ENCODE peak calls at places on chromosome 16, in eight cellular contexts. R is hepatocyte, H is foreskin keratinocyte, K is upper lobe of left lung, W is GM23338, Z is lower lobe of right lung, E is heart left ventricle, A is right atrium auricular region. M is an unnamed sample.

GRCh38 chr16:53071748-53072301 is 17.0 kb downstream of the CHD9 start:
- DNase-seq in A (no peak), K (no peak), W (no peak), E (peak; percentile 87), H (no peak), Z (peak; percentile 63), R (no peak), M (no peak)

GRCh38 chr16:27639588-27640276 is 89.8 kb downstream of the KATNIP start:
- DNase-seq in R (peak; percentile 66), K (no peak), H (peak; percentile 41), E (no peak), A (no peak), Z (no peak), W (peak; percentile 85), M (peak; percentile 18)

GRCh38 chr16:53932975-53933374 is 229.0 kb downstream of the FTO start:
- DNase-seq in A (no peak), W (no peak), H (no peak), K (no peak), E (no peak), R (no peak), Z (no peak), M (no peak)

GRCh38 chr16:69329369-69330285 is 761 bp downstream of the PDF start:
- DNase-seq in A (no peak), E (peak; percentile 36), K (peak; percentile 58), R (peak; percentile 60), H (peak; percentile 34), Z (no peak), W (peak; percentile 45), M (no peak)

GRCh38 chr16:31440511-31441184 is 1.9 kb downstream of the ZNF843 start:
- DNase-seq in A (no peak), R (no peak), W (no peak), K (no peak), H (no peak), E (no peak), Z (no peak), M (no peak)

GRCh38 chr16:28491080-28491969 is 549 bp downstream of the CLN3 start:
- DNase-seq in R (peak; percentile 52), H (peak; percentile 57), Z (peak; percentile 70), E (no peak), W (peak; percentile 64), A (no peak), K (peak; percentile 84), M (no peak)

GRCh38 chr16:569445-570254 is at the start of gene PIGQ:
- DNase-seq in E (peak; percentile 78), R (peak; percentile 83), W (peak; percentile 89), H (no peak), A (peak; percentile 72), Z (peak; percentile 76), K (peak; percentile 94), M (no peak)

GRCh38 chr16:66717112-66717675 is 20.7 kb upstream of the CMTM4 start:
- DNase-seq in K (no peak), E (no peak), R (peak; percentile 54), H (peak; percentile 44), Z (no peak), A (no peak), W (peak; percentile 80), M (no peak)

GRCh38 chr16:31513126-31513525 is 4.9 kb upstream of the RUSF1 start:
- DNase-seq in H (peak; percentile 87), K (no peak), A (no peak), E (no peak), R (no peak), Z (no peak), W (no peak), M (peak; percentile 46)

GRCh38 chr16:588639-588888 is 1.3 kb upstream of the RAB40C start:
- DNase-seq in E (peak; percentile 59), K (no peak), H (peak; percentile 46), A (peak; percentile 63), Z (peak; percentile 79), W (peak; percentile 78), R (peak; percentile 82), M (no peak)

GRCh38 chr16:22670551-22670970 is 143.4 kb upstream of the HS3ST2 start:
- DNase-seq in W (peak; percentile 95), K (no peak), Z (no peak), E (no peak), H (no peak), R (no peak), A (peak; percentile 57), M (no peak)

GRCh38 chr16:52471650-52472370 is 75.1 kb downstream of the TOX3 start:
- DNase-seq in E (no peak), W (no peak), A (no peak), H (no peak), R (peak; percentile 16), K (no peak), Z (no peak), M (no peak)

GRCh38 chr16:10859650-10860049 is 17.4 kb upstream of the CIITA start:
- DNase-seq in W (no peak), H (peak; percentile 74), Z (no peak), E (no peak), A (no peak), K (no peak), R (no peak), M (peak; percentile 66)

GRCh38 chr16:56662357-56663354 is 4.9 kb downstream of the MT1F start:
- DNase-seq in Z (no peak), A (no peak), K (no peak), E (no peak), H (no peak), R (no peak), W (peak; percentile 65), M (no peak)

GRCh38 chr16:4081035-4081434 is 35.2 kb downstream of the ADCY9 start:
- DNase-seq in R (no peak), Z (no peak), E (no peak), W (no peak), A (peak; percentile 23), H (no peak), K (no peak), M (no peak)

GRCh38 chr16:23236983-23237382 is 54.4 kb downstream of the SCNN1G start:
- DNase-seq in R (no peak), H (no peak), Z (no peak), E (no peak), A (no peak), W (no peak), K (no peak), M (no peak)

GRCh38 chr16:1194665-1195392 is 30.2 kb downstream of the TPSG1 start:
- DNase-seq in H (no peak), Z (no peak), A (no peak), K (no peak), E (no peak), R (no peak), W (peak; percentile 66), M (no peak)

DNA sequence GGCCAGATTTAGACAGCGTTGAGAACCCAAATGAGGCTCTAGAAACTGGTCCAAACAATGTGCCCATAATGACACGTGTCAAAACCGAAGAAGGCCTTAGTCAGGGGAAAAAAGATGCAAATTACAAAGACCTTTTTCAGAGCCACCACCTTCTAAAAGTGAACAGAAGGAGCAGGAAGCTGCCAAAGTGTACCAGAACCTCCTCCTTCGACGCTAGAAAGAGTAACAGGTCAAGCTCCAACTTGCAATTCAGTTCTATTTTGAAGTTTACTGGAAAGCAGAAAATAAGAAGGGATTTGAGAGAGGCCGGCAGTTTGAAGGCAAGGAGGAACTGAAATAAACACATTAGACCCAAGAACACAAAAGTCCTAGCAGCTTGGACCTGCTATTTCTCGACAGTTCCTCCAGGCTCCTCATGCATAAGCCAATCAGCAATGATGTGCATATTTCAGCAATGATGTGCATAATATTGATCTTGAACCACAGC is 61.8 kb downstream of the XYLT1 start:
- DNase-seq in R (no peak), W (no peak), Z (no peak), A (no peak), H (no peak), K (no peak), E (no peak), M (no peak)
- H3K27ac ChIP-seq in R (no peak overlapping the region), W (no peak overlapping the region), Z (no peak overlapping the region), A (no peak overlapping the region), H (no peak overlapping the region), K (no peak overlapping the region), E (no peak overlapping the region), M (no peak overlapping the region)

DNA sequence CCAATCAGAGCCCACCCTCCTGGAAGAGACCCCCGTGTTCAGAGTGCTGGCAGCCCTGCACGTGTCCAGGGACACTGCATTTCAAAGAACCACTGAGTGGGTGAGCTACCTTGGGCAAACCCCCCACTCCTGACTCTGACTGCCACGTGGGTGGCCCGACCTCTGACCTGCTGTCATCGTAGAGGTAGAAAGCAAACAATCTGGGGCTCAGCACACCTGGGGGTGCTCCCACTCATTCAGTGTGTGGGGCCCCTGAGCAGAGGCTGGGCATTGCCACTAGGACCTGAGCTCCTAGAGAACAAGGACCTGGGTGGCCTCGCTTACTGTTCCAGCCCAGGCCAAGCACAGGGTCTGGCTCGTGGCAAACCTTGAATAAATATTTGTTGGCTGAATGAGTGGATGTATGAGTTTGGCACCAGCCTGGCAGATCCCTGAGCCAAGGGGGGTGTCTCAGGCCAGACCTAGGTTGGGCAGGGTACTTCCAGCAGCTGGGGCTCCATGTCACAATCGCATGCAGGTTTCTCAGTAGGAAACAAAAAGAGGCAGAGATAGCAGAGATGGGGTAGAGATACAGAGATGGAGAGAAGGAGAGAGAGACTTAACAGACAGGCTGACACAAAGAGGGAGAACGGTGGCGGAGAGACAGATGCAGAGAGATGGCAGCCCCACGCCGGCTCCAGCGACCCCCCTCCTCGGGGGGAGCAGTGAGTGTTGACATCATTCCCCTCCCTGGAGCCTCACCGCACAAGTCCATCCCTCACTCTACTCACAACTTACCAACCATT is 5.4 kb upstream of the DRC7 start:
- DNase-seq in H (no peak), R (no peak), K (no peak), W (no peak), E (no peak), Z (no peak), A (no peak), M (no peak)
- H3K27ac ChIP-seq in H (no peak overlapping the region), R (no peak overlapping the region), K (peak overlapping the region; percentile 52), W (no peak overlapping the region), E (no peak overlapping the region), Z (no peak overlapping the region), A (no peak overlapping the region), M (no peak overlapping the region)

DNA sequence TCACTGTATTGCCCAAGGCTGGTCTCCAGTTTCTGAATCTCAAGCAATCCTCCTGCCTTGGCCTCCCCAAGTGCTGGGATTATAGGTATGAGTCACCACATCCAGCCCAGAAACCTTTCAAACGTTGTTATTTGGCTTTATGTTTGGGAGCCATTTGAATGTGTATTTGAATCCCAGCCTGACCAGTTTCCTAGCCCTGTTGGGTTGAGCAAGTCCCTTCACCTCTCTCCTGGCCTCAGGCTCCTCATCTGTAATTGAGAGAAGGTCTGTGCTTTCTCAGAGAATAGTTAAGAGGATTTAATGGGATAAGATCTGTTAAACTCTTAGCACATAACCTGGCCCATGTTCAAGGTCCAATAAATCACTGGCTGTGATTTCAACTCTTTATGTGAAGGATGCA is 385.8 kb upstream of the RBFOX1 start:
- DNase-seq in R (no peak), A (no peak), W (no peak), H (no peak), K (no peak), E (no peak), Z (no peak), M (no peak)
- H3K27ac ChIP-seq in R (no peak overlapping the region), A (no peak overlapping the region), W (no peak overlapping the region), H (no peak overlapping the region), K (no peak overlapping the region), E (no peak overlapping the region), Z (no peak overlapping the region), M (no peak overlapping the region)

GRCh38 chr16:76527244-76527643 is 250.0 kb downstream of the CNTNAP4 start:
- DNase-seq in H (no peak), Z (no peak), K (no peak), R (no peak), W (no peak), A (no peak), E (no peak), M (no peak)

GRCh38 chr16:76532188-76532973 is 255.2 kb downstream of the CNTNAP4 start:
- DNase-seq in H (no peak), R (peak; percentile 38), W (no peak), E (no peak), A (no peak), K (no peak), Z (no peak), M (no peak)

GRCh38 chr16:76531236-76531635 is 254.0 kb downstream of the CNTNAP4 start:
- DNase-seq in K (no peak), W (no peak), Z (no peak), A (no peak), E (no peak), H (no peak), R (no peak), M (no peak)
- H3K27ac ChIP-seq in K (no peak overlapping the region), W (no peak overlapping the region), Z (no peak overlapping the region), A (no peak overlapping the region), E (no peak overlapping the region), H (no peak overlapping the region), R (peak overlapping the region; percentile 66), M (no peak overlapping the region)

M was measured in epithelial cell of prostate.